ENCODE peak calls at places on chromosome 14, in seven cellular contexts. K, W, O, D, Y, L and N are unnamed samples.

GRCh38 chr14:29743566-29743965 is 184.1 kb downstream of the PRKD1 start:
- DNase-seq in O (no peak), W (no peak), L (no peak), K (no peak), Y (no peak), D (no peak), N (no peak)

GRCh38 chr14:102774391-102775153 is 2.7 kb upstream of the TRAF3 start:
- DNase-seq in W (peak; percentile 25), L (peak; percentile 75), Y (peak; percentile 57), K (peak; percentile 72), O (no peak), D (peak; percentile 57), N (peak; percentile 72)

GRCh38 chr14:53044486-53044885 is 93.6 kb upstream of the FERMT2 start:
- DNase-seq in W (no peak), L (no peak), D (no peak), K (no peak), O (no peak), Y (no peak), N (peak; percentile 61)

GRCh38 chr14:92397140-92397815 is 74.3 kb downstream of the SLC24A4 start:
- DNase-seq in K (no peak), W (no peak), O (no peak), D (no peak), L (peak; percentile 78), Y (no peak), N (peak; percentile 82)

GRCh38 chr14:59282366-59282765 is 93.9 kb downstream of the DAAM1 start:
- DNase-seq in D (no peak), W (no peak), K (no peak), O (no peak), Y (no peak), L (peak; percentile 93), N (peak; percentile 23)

GRCh38 chr14:71318097-71318459 is 410.8 kb downstream of the PCNX1 start:
- DNase-seq in W (no peak), O (no peak), D (no peak), K (no peak), Y (no peak), L (no peak), N (no peak)

GRCh38 chr14:37864128-37864527 is 268.7 kb downstream of the TTC6 start:
- DNase-seq in D (no peak), W (no peak), O (no peak), K (no peak), Y (no peak), L (no peak), N (no peak)

GRCh38 chr14:55441286-55441685 is 870 bp upstream of the TBPL2 start:
- DNase-seq in W (no peak), D (no peak), K (no peak), O (no peak), Y (no peak), L (no peak), N (peak; percentile 33)

GRCh38 chr14:68232643-68233055 is 413.1 kb downstream of the RAD51B start:
- DNase-seq in W (no peak), D (peak; percentile 76), K (no peak), Y (peak; percentile 61), O (peak; percentile 98), L (peak; percentile 99), N (peak; percentile 100)

GRCh38 chr14:60332046-60332399 is 83.0 kb downstream of the PPM1A start:
- DNase-seq in Y (no peak), O (no peak), K (no peak), W (no peak), D (no peak), L (no peak), N (no peak)

GRCh38 chr14:70358631-70359030 is 852 bp downstream of the COX16 start:
- DNase-seq in Y (no peak), K (no peak), D (no peak), W (no peak), O (no peak), L (peak; percentile 22), N (no peak)

GRCh38 chr14:67749341-67750110 is 47.8 kb downstream of the RDH12 start:
- DNase-seq in D (no peak), Y (no peak), L (no peak), O (no peak), W (no peak), K (no peak), N (no peak)

GRCh38 chr14:51335521-51335920 is 95.5 kb downstream of the TMX1 start:
- DNase-seq in L (no peak), O (no peak), Y (no peak), W (no peak), D (no peak), K (no peak), N (no peak)

GRCh38 chr14:51304428-51304827 is 64.4 kb downstream of the TMX1 start:
- DNase-seq in L (peak; percentile 28), W (no peak), O (no peak), Y (no peak), K (no peak), D (no peak), N (peak; percentile 82)

GRCh38 chr14:90796319-90796718 is 19.9 kb downstream of the TTC7B start:
- DNase-seq in W (peak; percentile 60), O (no peak), Y (no peak), K (no peak), L (no peak), D (no peak), N (no peak)

GRCh38 chr14:102930138-102930752 is 7.8 kb downstream of the AMN start:
- DNase-seq in D (no peak), L (no peak), Y (no peak), W (no peak), K (no peak), O (no peak), N (no peak)

GRCh38 chr14:39417014-39417413 is 15.2 kb downstream of the FBXO33 start:
- DNase-seq in Y (no peak), K (no peak), O (no peak), W (no peak), D (no peak), L (peak; percentile 44), N (no peak)